ENCODE peak calls at places on chromosomes 11 and 22, in eight cellular contexts. One of them, this sample, is unnamed.
A peak's percentile ranks its signal among the peaks of the same experiment; 100 is the strongest.

GRCh38 chr11:66070604-66071325 is 693 bp downstream of the PACS1 start:
- ATAC-seq in esophagus mucosa: peak; percentile 43
- ATAC-seq in Right ventricle myocardium superior: peak; percentile 11
- ATAC-seq in WTC11: peak; percentile 8
- ATAC-seq in gastrocnemius medialis: peak; percentile 35
- ATAC-seq in right cardiac atrium: peak; percentile 33
- ATAC-seq in left lung: peak; percentile 27
- ATAC-seq in activated CD4-positive, alpha-beta T cell treated with anti-CD3 and anti-CD28 coated beads for 36 hours: peak; percentile 3
- ATAC-seq in this sample: peak; percentile 7

GRCh38 chr22:30246962-30247376 is 410 bp upstream of the LIF start:
- ATAC-seq in esophagus mucosa: peak; percentile 2
- ATAC-seq in Right ventricle myocardium superior: no peak
- ATAC-seq in WTC11: no peak
- ATAC-seq in gastrocnemius medialis: no peak
- ATAC-seq in right cardiac atrium: no peak
- ATAC-seq in left lung: no peak
- ATAC-seq in activated CD4-positive, alpha-beta T cell treated with anti-CD3 and anti-CD28 coated beads for 36 hours: peak; percentile 8
- ATAC-seq in this sample: no peak

GRCh38 chr11:13869404-13869886 is 93.1 kb upstream of the SPON1 start:
- ATAC-seq in esophagus mucosa: no peak
- ATAC-seq in Right ventricle myocardium superior: no peak
- ATAC-seq in WTC11: no peak
- ATAC-seq in gastrocnemius medialis: no peak
- ATAC-seq in right cardiac atrium: no peak
- ATAC-seq in left lung: no peak
- ATAC-seq in activated CD4-positive, alpha-beta T cell treated with anti-CD3 and anti-CD28 coated beads for 36 hours: peak; percentile 40
- ATAC-seq in this sample: peak; percentile 51

GRCh38 chr11:85385561-85385960 is 241.6 kb downstream of the DLG2 start:
- ATAC-seq in esophagus mucosa: no peak
- ATAC-seq in Right ventricle myocardium superior: no peak
- ATAC-seq in WTC11: no peak
- ATAC-seq in gastrocnemius medialis: no peak
- ATAC-seq in right cardiac atrium: no peak
- ATAC-seq in left lung: no peak
- ATAC-seq in activated CD4-positive, alpha-beta T cell treated with anti-CD3 and anti-CD28 coated beads for 36 hours: no peak
- ATAC-seq in this sample: no peak

GRCh38 chr11:105763594-105763993 is 153.7 kb downstream of the GRIA4 start:
- ATAC-seq in esophagus mucosa: no peak
- ATAC-seq in Right ventricle myocardium superior: no peak
- ATAC-seq in WTC11: no peak
- ATAC-seq in gastrocnemius medialis: no peak
- ATAC-seq in right cardiac atrium: no peak
- ATAC-seq in left lung: no peak
- ATAC-seq in activated CD4-positive, alpha-beta T cell treated with anti-CD3 and anti-CD28 coated beads for 36 hours: no peak
- ATAC-seq in this sample: no peak

GRCh38 chr22:40193429-40194421 is 16.0 kb downstream of the TNRC6B start:
- ATAC-seq in esophagus mucosa: no peak
- ATAC-seq in Right ventricle myocardium superior: peak; percentile 33
- ATAC-seq in WTC11: peak; percentile 82
- ATAC-seq in gastrocnemius medialis: peak; percentile 38
- ATAC-seq in right cardiac atrium: no peak
- ATAC-seq in left lung: peak; percentile 46
- ATAC-seq in activated CD4-positive, alpha-beta T cell treated with anti-CD3 and anti-CD28 coated beads for 36 hours: no peak
- ATAC-seq in this sample: no peak

GRCh38 chr11:32267679-32268187 is 167.6 kb downstream of the WT1 start:
- ATAC-seq in esophagus mucosa: no peak
- ATAC-seq in Right ventricle myocardium superior: no peak
- ATAC-seq in WTC11: no peak
- ATAC-seq in gastrocnemius medialis: no peak
- ATAC-seq in right cardiac atrium: no peak
- ATAC-seq in left lung: no peak
- ATAC-seq in activated CD4-positive, alpha-beta T cell treated with anti-CD3 and anti-CD28 coated beads for 36 hours: no peak
- ATAC-seq in this sample: peak; percentile 11

GRCh38 chr11:93651052-93651451 is 10.4 kb upstream of the CEP295 start:
- ATAC-seq in esophagus mucosa: no peak
- ATAC-seq in Right ventricle myocardium superior: no peak
- ATAC-seq in WTC11: no peak
- ATAC-seq in gastrocnemius medialis: no peak
- ATAC-seq in right cardiac atrium: no peak
- ATAC-seq in left lung: no peak
- ATAC-seq in activated CD4-positive, alpha-beta T cell treated with anti-CD3 and anti-CD28 coated beads for 36 hours: no peak
- ATAC-seq in this sample: no peak

GRCh38 chr11:11142359-11142758 is 210.7 kb downstream of the CSNK2A3 start:
- ATAC-seq in esophagus mucosa: no peak
- ATAC-seq in Right ventricle myocardium superior: no peak
- ATAC-seq in WTC11: no peak
- ATAC-seq in gastrocnemius medialis: no peak
- ATAC-seq in right cardiac atrium: peak; percentile 49
- ATAC-seq in left lung: no peak
- ATAC-seq in activated CD4-positive, alpha-beta T cell treated with anti-CD3 and anti-CD28 coated beads for 36 hours: no peak
- ATAC-seq in this sample: no peak

GRCh38 chr11:19291064-19291463 is 50.3 kb upstream of the E2F8 start:
- ATAC-seq in esophagus mucosa: no peak
- ATAC-seq in Right ventricle myocardium superior: no peak
- ATAC-seq in WTC11: no peak
- ATAC-seq in gastrocnemius medialis: no peak
- ATAC-seq in right cardiac atrium: no peak
- ATAC-seq in left lung: no peak
- ATAC-seq in activated CD4-positive, alpha-beta T cell treated with anti-CD3 and anti-CD28 coated beads for 36 hours: no peak
- ATAC-seq in this sample: no peak

GRCh38 chr11:44559207-44559943 is 6.1 kb upstream of the CD82 start:
- ATAC-seq in esophagus mucosa: no peak
- ATAC-seq in Right ventricle myocardium superior: no peak
- ATAC-seq in WTC11: peak; percentile 93
- ATAC-seq in gastrocnemius medialis: no peak
- ATAC-seq in right cardiac atrium: no peak
- ATAC-seq in left lung: no peak
- ATAC-seq in activated CD4-positive, alpha-beta T cell treated with anti-CD3 and anti-CD28 coated beads for 36 hours: peak; percentile 72
- ATAC-seq in this sample: peak; percentile 83

GRCh38 chr11:97461044-97461880 is 1071.4 kb downstream of the JRKL start:
- ATAC-seq in esophagus mucosa: no peak
- ATAC-seq in Right ventricle myocardium superior: no peak
- ATAC-seq in WTC11: no peak
- ATAC-seq in gastrocnemius medialis: no peak
- ATAC-seq in right cardiac atrium: no peak
- ATAC-seq in left lung: no peak
- ATAC-seq in activated CD4-positive, alpha-beta T cell treated with anti-CD3 and anti-CD28 coated beads for 36 hours: no peak
- ATAC-seq in this sample: no peak

GRCh38 chr11:75826463-75827220 is 11.6 kb downstream of the UVRAG start:
- ATAC-seq in esophagus mucosa: peak; percentile 33
- ATAC-seq in Right ventricle myocardium superior: peak; percentile 87
- ATAC-seq in WTC11: no peak
- ATAC-seq in gastrocnemius medialis: peak; percentile 89
- ATAC-seq in right cardiac atrium: peak; percentile 93
- ATAC-seq in left lung: peak; percentile 79
- ATAC-seq in activated CD4-positive, alpha-beta T cell treated with anti-CD3 and anti-CD28 coated beads for 36 hours: no peak
- ATAC-seq in this sample: no peak

GRCh38 chr11:60184824-60185511 is 2.1 kb upstream of the MS4A6A start:
- ATAC-seq in esophagus mucosa: no peak
- ATAC-seq in Right ventricle myocardium superior: peak; percentile 61
- ATAC-seq in WTC11: no peak
- ATAC-seq in gastrocnemius medialis: no peak
- ATAC-seq in right cardiac atrium: peak; percentile 75
- ATAC-seq in left lung: peak; percentile 47
- ATAC-seq in activated CD4-positive, alpha-beta T cell treated with anti-CD3 and anti-CD28 coated beads for 36 hours: no peak
- ATAC-seq in this sample: no peak

GRCh38 chr11:17645190-17645970 is 74.0 kb upstream of the MYOD1 start:
- ATAC-seq in esophagus mucosa: no peak
- ATAC-seq in Right ventricle myocardium superior: no peak
- ATAC-seq in WTC11: peak; percentile 83
- ATAC-seq in gastrocnemius medialis: no peak
- ATAC-seq in right cardiac atrium: no peak
- ATAC-seq in left lung: no peak
- ATAC-seq in activated CD4-positive, alpha-beta T cell treated with anti-CD3 and anti-CD28 coated beads for 36 hours: no peak
- ATAC-seq in this sample: no peak

GRCh38 chr11:63699906-63700305 is 18.6 kb downstream of the RTN3 start:
- ATAC-seq in esophagus mucosa: peak; percentile 80
- ATAC-seq in Right ventricle myocardium superior: no peak
- ATAC-seq in WTC11: no peak
- ATAC-seq in gastrocnemius medialis: no peak
- ATAC-seq in right cardiac atrium: no peak
- ATAC-seq in left lung: peak; percentile 43
- ATAC-seq in activated CD4-positive, alpha-beta T cell treated with anti-CD3 and anti-CD28 coated beads for 36 hours: no peak
- ATAC-seq in this sample: no peak

GRCh38 chr11:65927904-65928397 is 8.7 kb downstream of the DRAP1 start:
- ATAC-seq in esophagus mucosa: peak; percentile 24
- ATAC-seq in Right ventricle myocardium superior: peak; percentile 45
- ATAC-seq in WTC11: peak; percentile 22
- ATAC-seq in gastrocnemius medialis: no peak
- ATAC-seq in right cardiac atrium: peak; percentile 27
- ATAC-seq in left lung: peak; percentile 58
- ATAC-seq in activated CD4-positive, alpha-beta T cell treated with anti-CD3 and anti-CD28 coated beads for 36 hours: peak; percentile 94
- ATAC-seq in this sample: peak; percentile 91

This sample was measured in activated T-helper 17 cell treated with anti-CD3 and anti-CD28 coated beads, Interleukin-2, amount 50 U/mL, for 72 hours.